ENCODE peak calls at places on chromosomes 4 and X, in five cellular contexts. P, J, S, F and K are unnamed samples.
A peak's percentile ranks its signal among the peaks of the same experiment; 100 is the strongest.

GRCh38 chrX:110746014-110746413 is 49.6 kb downstream of the CHRDL1 start:
- DNase-seq in S (no peak), F (no peak), J (no peak), P (no peak), K (no peak)

GRCh38 chr4:40980318-40980883 is 230.6 kb downstream of the NSUN7 start:
- DNase-seq in F (no peak), P (no peak), S (peak; percentile 62), J (no peak), K (peak; percentile 72)

GRCh38 chrX:30161043-30161442 is 54.3 kb upstream of the MAGEB2 start:
- DNase-seq in J (no peak), P (no peak), S (no peak), F (no peak), K (no peak)

GRCh38 chr4:2276581-2277325 is 14.8 kb upstream of the MXD4 start:
- DNase-seq in S (no peak), F (no peak), P (no peak), J (no peak), K (no peak)

GRCh38 chr4:36000941-36001557 is 243.3 kb downstream of the ARAP2 start:
- DNase-seq in F (no peak), J (no peak), P (no peak), S (no peak), K (no peak)

GRCh38 chr4:73853246-73853704 is at the start of gene PF4V1:
- DNase-seq in J (no peak), S (no peak), F (no peak), P (no peak), K (no peak)

GRCh38 chr4:125316781-125317525 is 2.2 kb downstream of the FAT4 start:
- DNase-seq in F (no peak), J (no peak), P (no peak), S (no peak), K (no peak)

GRCh38 chr4:25178838-25179261 is 18.6 kb upstream of the SEPSECS start:
- DNase-seq in S (no peak), P (no peak), F (no peak), J (no peak), K (no peak)

GRCh38 chr4:67983333-67983732 is 20.0 kb upstream of the TMPRSS11A start:
- DNase-seq in P (no peak), J (no peak), S (peak; percentile 59), F (no peak), K (no peak)

GRCh38 chrX:9308426-9308825 is 156.4 kb upstream of the TBL1X start:
- DNase-seq in S (no peak), J (no peak), F (no peak), P (no peak), K (no peak)

GRCh38 chrX:56733459-56734046 is 4.5 kb downstream of the NBDY start:
- DNase-seq in J (peak; percentile 28), P (no peak), F (no peak), S (peak; percentile 78), K (peak; percentile 74)

GRCh38 chrX:65712005-65712861 is 44.8 kb downstream of the MSN start:
- DNase-seq in F (no peak), P (no peak), J (no peak), S (no peak), K (no peak)

GRCh38 chrX:15242899-15243555 is 26.9 kb downstream of the ASB9 start:
- DNase-seq in J (no peak), F (peak; percentile 4), P (peak; percentile 47), S (peak; percentile 76), K (peak; percentile 51)

GRCh38 chr4:24745172-24745895 is 50.0 kb upstream of the SOD3 start:
- DNase-seq in P (no peak), S (no peak), F (no peak), J (no peak), K (no peak)

GRCh38 chr4:20882500-20882899 is 182.2 kb downstream of the PACRGL start:
- DNase-seq in J (no peak), F (no peak), S (no peak), P (no peak), K (no peak)

GRCh38 chrX:150155396-150156048 is 207.6 kb upstream of the MAMLD1 start:
- DNase-seq in S (peak; percentile 63), F (peak; percentile 31), J (no peak), P (peak; percentile 35), K (no peak)

GRCh38 chr4:1023241-1023640 is 11.8 kb downstream of the FGFRL1 start:
- DNase-seq in F (no peak), S (no peak), J (no peak), P (no peak), K (no peak)

GRCh38 chr4:7416745-7417432 is 17.8 kb downstream of the PSAPL1 start:
- DNase-seq in J (no peak), S (no peak), P (no peak), F (no peak), K (no peak)

GRCh38 chr4:79082988-79083387 is 143.8 kb upstream of the PAQR3 start:
- DNase-seq in S (no peak), F (no peak), P (no peak), J (no peak), K (no peak)

GRCh38 chr4:80202190-80202711 is 4.9 kb downstream of the PRDM8 start:
- DNase-seq in F (peak; percentile 49), S (peak; percentile 32), P (no peak), J (peak; percentile 64), K (peak; percentile 19)

GRCh38 chrX:95764972-95765451 is 919.6 kb upstream of the DIAPH2 start:
- DNase-seq in P (peak; percentile 24), S (peak; percentile 67), F (no peak), J (no peak), K (peak; percentile 50)

GRCh38 chr4:157751631-157752030 is 421.2 kb downstream of the GASK1B start:
- DNase-seq in F (no peak), J (no peak), P (no peak), S (no peak), K (no peak)

GRCh38 chr4:78560296-78560963 is 8.9 kb downstream of the ANXA3 start:
- DNase-seq in J (no peak), F (peak; percentile 41), S (peak; percentile 60), P (peak; percentile 32), K (no peak)

GRCh38 chr4:40337523-40337922 is 2.4 kb downstream of the CHRNA9 start:
- DNase-seq in P (no peak), J (no peak), S (no peak), F (no peak), K (no peak)

GRCh38 chrX:31845003-31845402 is 773.2 kb upstream of the FTHL17 start:
- DNase-seq in J (no peak), S (no peak), F (no peak), P (no peak), K (no peak)

GRCh38 chrX:111098874-111099273 is 2.9 kb downstream of the PAK3 start:
- DNase-seq in J (peak; percentile 47), F (no peak), S (peak; percentile 30), P (peak; percentile 3), K (no peak)

GRCh38 chrX:40173662-40174593 is 76.2 kb upstream of the BCOR start:
- DNase-seq in F (no peak), P (no peak), J (peak; percentile 43), S (peak; percentile 70), K (no peak)

GRCh38 chr4:183256756-183257385 is 63.2 kb downstream of the CLDN22 start:
- DNase-seq in J (no peak), P (no peak), S (peak; percentile 48), F (no peak), K (peak; percentile 44)

GRCh38 chr4:16239086-16239485 is 12.8 kb upstream of the TAPT1 start:
- DNase-seq in P (no peak), J (no peak), F (no peak), S (no peak), K (no peak)

GRCh38 chr4:128565565-128566186 is 243.8 kb upstream of the JADE1 start:
- DNase-seq in F (no peak), S (peak; percentile 46), P (no peak), J (no peak), K (peak; percentile 24)

GRCh38 chrX:129433461-129433860 is 89.8 kb downstream of the SMARCA1 start:
- DNase-seq in S (no peak), P (no peak), J (no peak), F (no peak), K (no peak)

GRCh38 chrX:31301941-31302340 is 230.1 kb upstream of the FTHL17 start:
- DNase-seq in F (no peak), S (no peak), P (no peak), J (no peak), K (no peak)

GRCh38 chrX:123797543-123798447 is 62.1 kb upstream of the XIAP start:
- DNase-seq in F (no peak), J (no peak), S (peak; percentile 7), P (no peak), K (no peak)

GRCh38 chr4:98733601-98734000 is 75.2 kb upstream of the TSPAN5 start:
- DNase-seq in S (no peak), P (no peak), J (no peak), F (no peak), K (no peak)

GRCh38 chr4:1356181-1356998 is 9.4 kb downstream of the UVSSA start:
- DNase-seq in J (no peak), F (no peak), S (peak; percentile 38), P (no peak), K (peak; percentile 69)

GRCh38 chr4:123235431-123235830 is 161.2 kb upstream of the SPRY1 start:
- DNase-seq in S (peak; percentile 22), J (no peak), F (no peak), P (no peak), K (no peak)

GRCh38 chrX:132483523-132483922 is 5.3 kb downstream of the MBNL3 start:
- DNase-seq in P (no peak), S (no peak), F (no peak), J (no peak), K (peak; percentile 60)

GRCh38 chrX:50152421-50152820 is 48.4 kb downstream of the AKAP4 start:
- DNase-seq in J (no peak), S (no peak), P (no peak), F (no peak), K (no peak)

GRCh38 chr4:110589297-110589696 is 33.6 kb downstream of the PITX2 start:
- DNase-seq in J (no peak), P (no peak), F (no peak), S (peak; percentile 25), K (no peak)